ENCODE peak calls at places on chromosomes 4 and X, in eight cellular contexts. G, Q, F, W, K, Y, V and J are unnamed samples.

GRCh38 chr4:83771113-83771705 is 235.3 kb downstream of the GPAT3 start:
- DNase-seq in G (peak; percentile 42), Q (no peak), F (peak; percentile 24), W (peak; percentile 29), K (peak; percentile 29), Y (peak; percentile 64), V (peak; percentile 74), J (peak; percentile 66)

GRCh38 chr4:54017308-54017707 is 47.1 kb downstream of the CHIC2 start:
- DNase-seq in G (no peak), Q (no peak), F (no peak), W (no peak), K (no peak), Y (no peak), V (no peak), J (no peak)

GRCh38 chr4:135368826-135369225 is 1167.2 kb upstream of the PABPC4L start:
- DNase-seq in G (peak; percentile 30), Q (no peak), F (no peak), W (peak; percentile 7), K (no peak), Y (no peak), V (no peak), J (no peak)

GRCh38 chr4:74975848-74976824 is 43.2 kb downstream of the PARM1 start:
- DNase-seq in G (no peak), Q (peak; percentile 8), F (peak; percentile 14), W (no peak), K (no peak), Y (no peak), V (no peak), J (no peak)

GRCh38 chr4:71992571-71992970 is 39.2 kb upstream of the NPFFR2 start:
- DNase-seq in G (no peak), Q (no peak), F (no peak), W (no peak), K (no peak), Y (no peak), V (peak; percentile 47), J (no peak)

GRCh38 chr4:146029939-146030710 is 91.5 kb upstream of the ZNF827 start:
- DNase-seq in G (peak; percentile 31), Q (no peak), F (no peak), W (peak; percentile 8), K (no peak), Y (no peak), V (peak; percentile 3), J (no peak)

GRCh38 chr4:60249784-60250183 is 950.3 kb upstream of the ADGRL3 start:
- DNase-seq in G (no peak), Q (no peak), F (no peak), W (no peak), K (no peak), Y (no peak), V (no peak), J (no peak)

GRCh38 chrX:45889471-45889870 is 655.8 kb downstream of the ZNF674 start:
- DNase-seq in G (peak; percentile 69), Q (no peak), F (no peak), W (no peak), K (no peak), Y (no peak), V (peak; percentile 38), J (no peak)

GRCh38 chr4:25982962-25983361 is 68.9 kb downstream of the SMIM20 start:
- DNase-seq in G (no peak), Q (no peak), F (no peak), W (no peak), K (no peak), Y (peak; percentile 0), V (no peak), J (no peak)

GRCh38 chrX:88146577-88146976 is 600.4 kb upstream of the CPXCR1 start:
- DNase-seq in G (no peak), Q (no peak), F (no peak), W (no peak), K (no peak), Y (no peak), V (no peak), J (no peak)

GRCh38 chrX:115367956-115368355 is 78.4 kb downstream of the LUZP4 start:
- DNase-seq in G (peak; percentile 69), Q (no peak), F (no peak), W (peak; percentile 22), K (no peak), Y (no peak), V (no peak), J (no peak)

GRCh38 chrX:152635941-152636340 is 1.8 kb upstream of the GABRQ start:
- DNase-seq in G (peak; percentile 71), Q (no peak), F (no peak), W (peak; percentile 61), K (no peak), Y (peak; percentile 65), V (peak; percentile 76), J (peak; percentile 51)

GRCh38 chr4:26342328-26343040 is 21.7 kb downstream of the RBPJ start:
- DNase-seq in G (peak; percentile 86), Q (no peak), F (no peak), W (peak; percentile 89), K (no peak), Y (no peak), V (peak; percentile 71), J (no peak)

GRCh38 chr4:2570551-2571222 is 34.2 kb downstream of the FAM193A start:
- DNase-seq in G (no peak), Q (no peak), F (no peak), W (no peak), K (no peak), Y (peak; percentile 75), V (no peak), J (no peak)

GRCh38 chrX:2965965-2966364 is 36.8 kb upstream of the ARSD start:
- DNase-seq in G (no peak), Q (no peak), F (no peak), W (no peak), K (no peak), Y (no peak), V (no peak), J (no peak)

GRCh38 chr4:88283661-88284377 is 542 bp downstream of the PPM1K start:
- DNase-seq in G (peak; percentile 48), Q (peak; percentile 67), F (peak; percentile 72), W (no peak), K (peak; percentile 90), Y (peak; percentile 76), V (peak; percentile 86), J (peak; percentile 53)

GRCh38 chrX:69424161-69424560 is 80.0 kb upstream of the NALF2 start:
- DNase-seq in G (peak; percentile 22), Q (no peak), F (no peak), W (peak; percentile 11), K (no peak), Y (no peak), V (peak; percentile 34), J (no peak)

GRCh38 chr4:1658581-1658980 is 25.5 kb downstream of the FAM53A start:
- DNase-seq in G (no peak), Q (no peak), F (no peak), W (no peak), K (no peak), Y (no peak), V (no peak), J (no peak)

GRCh38 chr4:105088110-105088879 is 58.4 kb upstream of the TET2 start:
- DNase-seq in G (peak; percentile 15), Q (no peak), F (no peak), W (peak; percentile 97), K (no peak), Y (no peak), V (peak; percentile 96), J (peak; percentile 54)

GRCh38 chr4:80619070-80619674 is 283.6 kb downstream of the CFAP299 start:
- DNase-seq in G (peak; percentile 49), Q (no peak), F (no peak), W (peak; percentile 5), K (no peak), Y (no peak), V (peak; percentile 26), J (no peak)

GRCh38 chr4:173534439-173534838 is 4.4 kb upstream of the HAND2 start:
- DNase-seq in G (no peak), Q (no peak), F (no peak), W (no peak), K (no peak), Y (no peak), V (no peak), J (peak; percentile 82)
- H3K27me3 ChIP-seq in G (peaks cover 98% of the 10 kb centered on the region), Q (peaks cover 3% of the 10 kb centered on the region), F (no peaks in the 10 kb centered on the region), W (peaks cover 90% of the 10 kb centered on the region), K (peaks cover 22% of the 10 kb centered on the region), Y (peaks cover 78% of the 10 kb centered on the region), V (no peaks in the 10 kb centered on the region), J (no peaks in the 10 kb centered on the region)

GRCh38 chrX:17750436-17750835 is 13.1 kb downstream of the SCML1 start:
- DNase-seq in G (no peak), Q (no peak), F (no peak), W (no peak), K (no peak), Y (no peak), V (no peak), J (no peak)

GRCh38 chrX:17748684-17749083 is 11.4 kb downstream of the SCML1 start:
- DNase-seq in G (no peak), Q (no peak), F (no peak), W (no peak), K (no peak), Y (no peak), V (no peak), J (no peak)

GRCh38 chrX:17744896-17745523 is 7.7 kb downstream of the SCML1 start:
- DNase-seq in G (peak; percentile 39), Q (no peak), F (no peak), W (peak; percentile 34), K (no peak), Y (no peak), V (peak; percentile 52), J (no peak)

GRCh38 chrX:17743913-17744312 is 6.6 kb downstream of the SCML1 start:
- DNase-seq in G (peak; percentile 66), Q (no peak), F (no peak), W (no peak), K (no peak), Y (no peak), V (no peak), J (no peak)

GRCh38 chrX:17747692-17748091 is 10.4 kb downstream of the SCML1 start:
- DNase-seq in G (no peak), Q (no peak), F (no peak), W (no peak), K (no peak), Y (no peak), V (no peak), J (no peak)
- H3K4me1 ChIP-seq in G (peaks cover 23% of the 10 kb centered on the region), Q (peaks cover 8% of the 10 kb centered on the region), F (no peaks in the 10 kb centered on the region), W (no peaks in the 10 kb centered on the region), K (no peaks in the 10 kb centered on the region), Y (no peaks in the 10 kb centered on the region), V (no peaks in the 10 kb centered on the region), J (no peaks in the 10 kb centered on the region)

DNA sequence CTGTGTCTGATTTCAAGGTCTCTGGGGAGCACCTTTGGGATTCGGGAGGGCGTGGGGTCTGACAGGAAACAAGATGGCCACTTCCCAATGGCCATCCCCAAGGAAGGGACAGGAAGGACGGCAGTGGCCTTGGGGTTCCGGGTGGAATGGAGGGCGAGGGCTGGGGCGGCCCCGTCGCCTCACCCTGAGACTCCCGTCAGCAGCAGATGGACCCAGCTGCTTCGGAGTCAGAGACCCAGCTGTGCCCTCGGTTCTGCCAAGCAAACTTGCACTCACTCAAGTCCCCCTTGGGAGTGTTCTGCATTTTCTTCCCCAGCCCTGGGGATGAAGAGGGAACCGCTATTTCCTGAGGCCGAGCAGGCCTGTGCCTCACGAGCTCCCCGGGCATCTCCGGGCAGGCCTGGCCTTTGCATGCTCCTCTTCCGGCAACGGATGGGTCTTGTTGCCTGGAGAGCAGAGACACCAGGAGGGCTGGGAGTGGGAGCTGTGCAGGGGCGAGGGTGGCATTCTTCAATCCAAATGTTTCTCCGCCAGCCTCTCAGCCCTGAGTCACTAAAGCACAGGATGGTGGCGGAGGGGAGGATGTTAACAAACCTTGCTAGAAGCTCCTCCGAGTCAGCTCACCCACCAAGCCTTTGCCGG is 6.8 kb upstream of the DUSP9 start:
- DNase-seq in G (no peak), Q (no peak), F (no peak), W (no peak), K (peak; percentile 67), Y (no peak), V (no peak), J (no peak)
- H3K27me3 ChIP-seq in G (peaks cover 22% of the 10 kb centered on the region), Q (no peaks in the 10 kb centered on the region), F (no peaks in the 10 kb centered on the region), W (peaks cover 12% of the 10 kb centered on the region), K (peaks cover 5% of the 10 kb centered on the region), Y (peaks cover 31% of the 10 kb centered on the region), V (peaks cover 39% of the 10 kb centered on the region), J (peaks cover 23% of the 10 kb centered on the region)

GRCh38 chr4:137694138-137694537 is 161.8 kb upstream of the PCDH18 start:
- DNase-seq in G (no peak), Q (peak; percentile 28), F (no peak), W (peak; percentile 81), K (no peak), Y (no peak), V (peak; percentile 70), J (no peak)
- H3K4me1 ChIP-seq in G (no peaks in the 10 kb centered on the region), Q (no peaks in the 10 kb centered on the region), F (no peaks in the 10 kb centered on the region), W (no peaks in the 10 kb centered on the region), K (no peaks in the 10 kb centered on the region), Y (no peaks in the 10 kb centered on the region), V (peaks cover 17% of the 10 kb centered on the region), J (peaks cover 2% of the 10 kb centered on the region)